ENCODE peak calls at places on chromosomes 5 and 9, in six cellular contexts. Y is hepatocyte, X is cardiac fibroblast, J is HFF-Myc, C is astrocyte of the spinal cord, W is mucosa of descending colon. Q is an unnamed sample.

GRCh38 chr5:79229357-79230174 is 6.4 kb upstream of the JMY start:
- DNase-seq in J (peak; percentile 44), Y (no peak), X (peak; percentile 71), C (no peak), W (no peak), Q (peak; percentile 81)

GRCh38 chr9:81522721-81523551 is 166.4 kb downstream of the TLE1 start:
- DNase-seq in X (peak; percentile 83), J (peak; percentile 40), W (no peak), C (peak; percentile 71), Y (peak; percentile 60), Q (peak; percentile 74)

GRCh38 chr9:87812375-87813118 is 70.1 kb upstream of the SPATA31E1 start:
- DNase-seq in Y (peak; percentile 41), C (peak; percentile 61), W (no peak), J (peak; percentile 7), X (peak; percentile 77), Q (peak; percentile 49)

GRCh38 chr9:133658442-133659431 is 22.6 kb downstream of the DBH start:
- DNase-seq in X (peak; percentile 12), Y (peak; percentile 83), W (no peak), C (peak; percentile 40), J (peak; percentile 2), Q (peak; percentile 29)

GRCh38 chr9:127311239-127311741 is 46.7 kb downstream of the GARNL3 start:
- DNase-seq in J (no peak), W (no peak), X (peak; percentile 90), C (peak; percentile 78), Y (peak; percentile 53), Q (peak; percentile 86)

GRCh38 chr5:77852514-77853352 is 76.6 kb upstream of the TBCA start:
- DNase-seq in W (peak; percentile 54), C (peak; percentile 69), J (no peak), X (peak; percentile 60), Y (peak; percentile 73), Q (no peak)

GRCh38 chr5:10352404-10353240 is 873 bp upstream of the MARCHF6 start:
- DNase-seq in J (no peak), W (no peak), C (peak; percentile 71), X (no peak), Y (peak; percentile 33), Q (peak; percentile 54)

GRCh38 chr9:36884721-36885120 is 149.3 kb downstream of the PAX5 start:
- DNase-seq in J (no peak), W (no peak), X (no peak), C (no peak), Y (no peak), Q (no peak)

GRCh38 chr9:35114921-35115341 is 731 bp downstream of the ATOSB start:
- DNase-seq in J (no peak), C (peak; percentile 27), W (peak; percentile 87), Y (peak; percentile 64), X (peak; percentile 67), Q (peak; percentile 27)

GRCh38 chr5:127089206-127089605 is 15.9 kb upstream of the C5orf63 start:
- DNase-seq in W (no peak), X (no peak), J (no peak), Y (no peak), C (no peak), Q (no peak)

GRCh38 chr5:150488519-150489357 is 19.2 kb upstream of the NDST1 start:
- DNase-seq in J (no peak), Y (no peak), X (peak; percentile 79), C (peak; percentile 68), W (no peak), Q (peak; percentile 67)

GRCh38 chr9:91502913-91503649 is 79.4 kb upstream of the NFIL3 start:
- DNase-seq in W (no peak), J (no peak), Y (no peak), C (no peak), X (no peak), Q (no peak)

GRCh38 chr9:91502475-91502874 is 78.8 kb upstream of the NFIL3 start:
- DNase-seq in C (no peak), X (no peak), W (no peak), J (no peak), Y (no peak), Q (no peak)

GRCh38 chr9:91500509-91501011 is 76.9 kb upstream of the NFIL3 start:
- DNase-seq in Y (peak; percentile 61), J (peak; percentile 24), X (peak; percentile 88), C (peak; percentile 93), W (no peak), Q (peak; percentile 69)

DNA sequence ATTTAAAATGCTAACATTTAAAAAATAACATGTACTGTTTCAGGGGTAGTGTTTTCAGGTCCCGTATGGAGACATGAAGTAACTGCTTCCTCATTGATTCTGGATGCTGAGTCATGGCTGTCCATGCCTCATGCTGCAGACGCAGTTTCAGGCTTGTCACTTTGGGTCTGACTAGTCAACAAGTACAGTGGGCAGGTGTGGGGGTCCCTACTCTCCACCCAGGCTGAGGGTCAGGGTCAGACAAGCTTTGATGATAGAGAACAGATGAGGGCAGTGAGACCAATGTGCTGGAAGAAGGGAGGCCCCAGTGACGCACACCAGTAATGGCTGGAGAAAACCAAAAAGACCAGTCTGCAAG is 80.0 kb upstream of the NFIL3 start:
- DNase-seq in J (no peak), Y (no peak), X (peak; percentile 42), W (no peak), C (no peak), Q (no peak)
- H3K4me3 ChIP-seq in J (no peak overlapping the region), Y (no peak overlapping the region), X (no peak overlapping the region), W (no peak overlapping the region), C (no peak overlapping the region), Q (no peak overlapping the region)

DNA sequence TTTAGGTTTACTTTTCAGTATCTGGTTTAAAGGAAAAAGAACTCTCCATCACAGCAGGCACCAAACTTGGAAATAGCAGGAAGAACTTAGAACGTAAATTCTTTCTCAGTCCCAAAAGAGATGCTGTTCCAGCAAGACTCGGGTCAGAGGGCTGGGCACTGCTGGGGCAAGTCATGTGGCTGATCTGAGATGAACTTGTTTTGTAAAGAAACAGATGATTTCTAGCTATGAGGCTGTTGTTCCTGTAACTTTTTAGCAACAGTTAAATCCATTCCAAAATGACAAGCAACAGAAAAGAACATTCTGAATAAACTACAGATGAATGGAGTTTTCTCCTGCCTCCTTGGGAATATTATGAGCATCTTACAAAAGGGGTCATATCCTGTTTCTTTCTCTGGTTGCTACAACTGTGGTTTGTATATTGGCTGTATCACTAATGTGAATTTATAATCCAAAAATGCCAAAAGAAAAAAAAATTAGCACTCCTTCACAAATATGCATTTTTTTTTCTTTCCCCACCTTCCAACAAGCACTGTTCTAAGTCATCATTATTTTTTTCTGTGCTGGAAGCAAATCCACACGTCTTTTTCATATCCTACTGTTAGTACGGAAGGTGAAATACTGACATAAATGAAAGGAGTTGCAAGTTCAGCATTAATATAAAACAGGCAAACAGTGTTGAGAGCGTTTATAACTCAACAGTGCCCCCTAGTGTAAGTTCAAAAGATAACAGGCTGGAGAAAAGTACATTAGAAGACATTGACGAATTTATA is 31.0 kb downstream of the OR2K2 start:
- DNase-seq in Y (peak; percentile 55), W (peak; percentile 53), J (peak; percentile 63), X (peak; percentile 86), C (peak; percentile 87), Q (peak; percentile 73)
- H3K4me3 ChIP-seq in Y (no peak overlapping the region), W (no peak overlapping the region), J (no peak overlapping the region), X (no peak overlapping the region), C (no peak overlapping the region), Q (peak overlapping the region; percentile 25)

GRCh38 chr9:96025995-96026572 is 150.6 kb downstream of the ERCC6L2 start:
- DNase-seq in X (no peak), W (peak; percentile 50), C (no peak), J (no peak), Y (peak; percentile 29), Q (no peak)

GRCh38 chr9:96029722-96030515 is 154.4 kb downstream of the ERCC6L2 start:
- DNase-seq in Y (no peak), W (no peak), X (no peak), C (no peak), J (no peak), Q (no peak)

GRCh38 chr9:96027271-96028131 is 152.0 kb downstream of the ERCC6L2 start:
- DNase-seq in X (no peak), Y (peak; percentile 41), J (no peak), C (no peak), W (peak; percentile 52), Q (no peak)

GRCh38 chr9:96022445-96023031 is 147.0 kb downstream of the ERCC6L2 start:
- DNase-seq in Y (no peak), C (no peak), J (no peak), X (no peak), W (no peak), Q (no peak)

DNA sequence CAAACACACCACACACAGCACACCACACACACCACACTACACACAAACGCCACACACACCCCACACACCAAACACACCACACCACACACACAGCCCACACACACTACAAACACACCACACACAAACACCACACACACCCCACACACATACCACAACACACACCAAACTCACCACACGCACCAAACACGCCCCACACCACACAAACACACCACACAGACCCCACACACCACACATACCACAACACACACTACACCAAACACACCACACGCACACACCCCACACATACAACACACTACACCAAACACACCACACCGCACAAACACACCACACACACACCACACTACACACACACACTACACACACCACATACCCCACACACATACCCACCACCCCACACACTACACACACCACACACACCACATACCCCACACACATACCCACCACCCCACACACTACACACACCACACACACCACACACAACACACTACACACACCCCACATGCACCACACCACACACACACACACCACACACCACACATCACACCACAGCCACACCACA is 151.2 kb downstream of the ERCC6L2 start:
- DNase-seq in Y (no peak), J (no peak), X (no peak), C (no peak), W (no peak), Q (no peak)
- H3K4me3 ChIP-seq in Y (no peak overlapping the region), J (no peak overlapping the region), X (no peak overlapping the region), C (no peak overlapping the region), W (no peak overlapping the region), Q (no peak overlapping the region)

GRCh38 chr5:179327026-179327735 is 18.1 kb downstream of the ADAMTS2 start:
- DNase-seq in C (no peak), W (peak; percentile 13), Y (no peak), J (no peak), X (no peak), Q (no peak)

GRCh38 chr5:179332741-179333290 is 12.4 kb downstream of the ADAMTS2 start:
- DNase-seq in W (no peak), J (no peak), Y (no peak), C (no peak), X (no peak), Q (no peak)

GRCh38 chr5:179331591-179331990 is 13.7 kb downstream of the ADAMTS2 start:
- DNase-seq in C (no peak), W (no peak), J (no peak), Y (peak; percentile 52), X (no peak), Q (no peak)

GRCh38 chr5:179328291-179328690 is 17.0 kb downstream of the ADAMTS2 start:
- DNase-seq in Y (no peak), J (no peak), W (peak; percentile 9), C (no peak), X (no peak), Q (no peak)

DNA sequence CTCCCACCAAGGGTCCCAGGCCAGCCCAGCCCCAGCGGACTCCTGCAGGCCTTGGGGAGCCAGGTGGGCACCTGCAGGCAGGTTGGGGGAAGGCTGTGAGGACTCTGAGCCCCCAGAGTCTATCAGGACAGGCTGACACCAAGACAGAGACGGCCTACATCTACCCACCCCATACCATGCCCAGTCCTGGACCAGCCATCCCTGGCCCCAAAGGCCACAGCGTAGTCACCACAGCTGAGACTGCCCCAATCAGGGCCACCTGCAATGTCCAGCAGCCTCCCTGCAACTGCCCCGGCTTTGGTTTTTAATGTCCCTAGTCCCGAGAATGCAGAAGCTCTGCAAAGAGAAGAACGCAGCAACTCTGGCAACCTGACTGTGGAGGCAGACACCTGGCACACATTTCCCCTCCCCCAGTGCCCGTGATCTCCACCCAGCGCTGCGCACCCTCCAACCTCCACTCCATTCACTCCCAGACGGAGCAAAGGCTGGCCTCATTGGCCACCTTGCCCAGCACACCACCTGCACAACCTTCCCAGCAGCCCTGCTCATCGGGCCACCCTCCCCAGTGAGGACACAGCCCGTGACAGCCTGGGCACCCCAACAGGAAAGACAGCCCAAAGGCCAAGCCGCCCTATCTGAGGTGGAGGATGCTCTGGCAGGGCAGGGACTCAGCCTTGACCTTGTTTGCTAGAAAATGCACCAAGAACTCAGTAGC is 14.9 kb downstream of the ADAMTS2 start:
- DNase-seq in C (no peak), J (no peak), W (peak; percentile 29), X (no peak), Y (no peak), Q (no peak)
- H3K4me3 ChIP-seq in C (no peak overlapping the region), J (no peak overlapping the region), W (no peak overlapping the region), X (no peak overlapping the region), Y (no peak overlapping the region), Q (no peak overlapping the region)

Q was measured in PC-3.